ENCODE peak calls at places on chromosome 21, in five cellular contexts. H is sigmoid colon, K is small intestine, E is pancreas, M is endodermal cell. G is an unnamed sample.

GRCh38 chr21:16908087-16908486 is 604.8 kb upstream of the CXADR start:
- DNase-seq in E (no peak), K (no peak), H (peak; percentile 72), M (no peak), G (no peak)

GRCh38 chr21:24050233-24050632 is 1557.0 kb downstream of the MRPL39 start:
- DNase-seq in M (no peak), E (no peak), K (no peak), H (no peak), G (no peak)

GRCh38 chr21:38847556-38847955 is 41.8 kb downstream of the ETS2 start:
- DNase-seq in E (no peak), H (no peak), M (no peak), K (no peak), G (no peak)

GRCh38 chr21:16069713-16070112 is 339.9 kb downstream of the USP25 start:
- DNase-seq in H (no peak), E (no peak), M (no peak), K (no peak), G (no peak)

GRCh38 chr21:20971296-20971921 is 26.8 kb upstream of the NCAM2 start:
- DNase-seq in M (peak; percentile 73), H (peak; percentile 66), E (no peak), K (peak; percentile 2), G (peak; percentile 2)

GRCh38 chr21:42118901-42119300 is 47.8 kb downstream of the UMODL1 start:
- DNase-seq in M (no peak), E (peak; percentile 18), H (no peak), K (no peak), G (no peak)

GRCh38 chr21:17519208-17519738 is 6.4 kb downstream of the CXADR start:
- DNase-seq in H (no peak), K (no peak), M (no peak), E (no peak), G (no peak)

GRCh38 chr21:26837539-26837938 is 7.7 kb downstream of the ADAMTS1 start:
- DNase-seq in H (no peak), M (no peak), K (no peak), E (no peak), G (no peak)

GRCh38 chr21:38171723-38172344 is 85.0 kb upstream of the KCNJ15 start:
- DNase-seq in M (peak; percentile 91), K (no peak), H (no peak), E (peak; percentile 30), G (peak; percentile 81)

GRCh38 chr21:31260790-31261189 is 83.3 kb downstream of the TIAM1 start:
- DNase-seq in K (no peak), E (no peak), H (no peak), M (no peak), G (no peak)

GRCh38 chr21:36994501-36995189 is 11.9 kb upstream of the RIPPLY3 start:
- DNase-seq in H (no peak), K (peak; percentile 18), M (peak; percentile 81), E (no peak), G (no peak)

GRCh38 chr21:15062566-15062965 is 2.2 kb downstream of the NRIP1 start:
- DNase-seq in E (no peak), H (no peak), K (peak; percentile 52), M (no peak), G (peak; percentile 9)

GRCh38 chr21:38567577-38568360 is 69.5 kb upstream of the ERG start:
- DNase-seq in K (no peak), H (no peak), M (peak; percentile 58), E (no peak), G (peak; percentile 61)

GRCh38 chr21:39082656-39083376 is 100.4 kb downstream of the PSMG1 start:
- DNase-seq in H (no peak), E (peak; percentile 36), M (peak; percentile 71), K (peak; percentile 48), G (no peak)

GRCh38 chr21:15815285-15815684 is 85.5 kb downstream of the USP25 start:
- DNase-seq in H (no peak), K (no peak), E (no peak), M (no peak), G (no peak)

GRCh38 chr21:40053007-40053406 is 185.8 kb downstream of the PCP4 start:
- DNase-seq in M (no peak), E (no peak), K (no peak), H (peak; percentile 90), G (no peak)

GRCh38 chr21:44085491-44086321 is 21.5 kb upstream of the PWP2 start:
- DNase-seq in H (no peak), M (no peak), K (no peak), E (no peak), G (no peak)

GRCh38 chr21:17679002-17679600 is 66.4 kb upstream of the BTG3 start:
- DNase-seq in K (peak; percentile 65), H (no peak), M (no peak), E (no peak), G (no peak)

GRCh38 chr21:36260030-36260787 is 59.8 kb upstream of the MORC3 start:
- DNase-seq in H (no peak), K (peak; percentile 79), M (peak; percentile 63), E (no peak), G (no peak)

GRCh38 chr21:35831791-35832190 is 228.5 kb downstream of the SETD4 start:
- DNase-seq in E (no peak), K (no peak), M (peak; percentile 3), H (no peak), G (no peak)

GRCh38 chr21:22791376-22791775 is 1793.2 kb downstream of the NCAM2 start:
- DNase-seq in E (no peak), H (no peak), K (no peak), M (no peak), G (no peak)

GRCh38 chr21:24436236-24436635 is 1171.0 kb downstream of the MRPL39 start:
- DNase-seq in E (no peak), M (no peak), H (no peak), K (no peak), G (no peak)

GRCh38 chr21:37072239-37072987 is 458 bp downstream of the PIGP start:
- DNase-seq in M (no peak), E (peak; percentile 85), H (peak; percentile 88), K (peak; percentile 78), G (no peak)

GRCh38 chr21:34639882-34640788 is 25.2 kb upstream of the RCAN1 start:
- DNase-seq in M (no peak), E (no peak), H (no peak), K (peak; percentile 30), G (peak; percentile 46)
- H3K27ac ChIP-seq in M (no peak overlapping the region), E (no peak overlapping the region), H (no peak overlapping the region), K (no peak overlapping the region), G (peak overlapping the region; percentile 75)

GRCh38 chr21:45542667-45543370 is 579 bp upstream of the SLC19A1 start:
- DNase-seq in H (peak; percentile 74), M (peak; percentile 62), E (no peak), K (no peak), G (peak; percentile 43)
- H3K27ac ChIP-seq in H (peak overlapping the region; percentile 69), M (no peak overlapping the region), E (no peak overlapping the region), K (peak overlapping the region; percentile 47), G (no peak overlapping the region)

GRCh38 chr21:32335601-32336575 is 37.2 kb downstream of the MRAP start:
- DNase-seq in H (no peak), M (peak; percentile 37), E (no peak), K (no peak), G (no peak)
- H3K27ac ChIP-seq in H (no peak overlapping the region), M (peak overlapping the region; percentile 69), E (no peak overlapping the region), K (no peak overlapping the region), G (no peak overlapping the region)

GRCh38 chr21:25836396-25836795 is 101.6 kb downstream of the GABPA start:
- DNase-seq in K (no peak), H (no peak), E (no peak), M (no peak), G (no peak)
- H3K27ac ChIP-seq in K (no peak overlapping the region), H (peak overlapping the region; percentile 73), E (no peak overlapping the region), M (no peak overlapping the region), G (no peak overlapping the region)